ENCODE peak calls at places on chromosomes 1 and 21, in nine cellular contexts. X, S, F, O, R, C, J, W and Y are unnamed samples.

GRCh38 chr1:200473698-200474371 is 64.0 kb upstream of the ZNF281 start:
- DNase-seq in J (peak), F (no peak), X (no peak), R (peak), S (no peak), O (no peak), C (no peak), W (peak), Y (no peak)

GRCh38 chr1:98565951-98566350 is 95.6 kb upstream of the SNX7 start:
- DNase-seq in S (no peak), F (no peak), C (no peak), O (no peak), X (no peak), W (no peak), J (no peak), R (no peak), Y (no peak)

GRCh38 chr1:167687919-167688519 is 33.8 kb upstream of the MPZL1 start:
- DNase-seq in X (peak), O (peak), F (no peak), C (peak), W (peak), J (peak), S (peak), R (peak), Y (peak)

GRCh38 chr21:45351061-45351460 is 53.9 kb upstream of the COL18A1 start:
- DNase-seq in R (no peak), J (no peak), C (no peak), O (no peak), S (no peak), W (no peak), F (no peak), X (no peak), Y (no peak)

GRCh38 chr1:68331117-68331865 is 99.0 kb upstream of the WLS start:
- DNase-seq in S (no peak), O (no peak), F (no peak), C (no peak), X (no peak), W (peak), J (peak), R (peak), Y (peak)

GRCh38 chr21:41752231-41752681 is 14.6 kb downstream of the RIPK4 start:
- DNase-seq in X (no peak), J (peak), W (peak), R (peak), O (no peak), F (no peak), C (no peak), S (no peak), Y (no peak)

GRCh38 chr1:64038119-64038518 is 165.3 kb upstream of the UBE2U start:
- DNase-seq in O (no peak), X (no peak), W (peak), R (peak), C (no peak), J (no peak), F (no peak), S (no peak), Y (no peak)

GRCh38 chr1:19644761-19645543 is 841 bp downstream of the NBL1 start:
- DNase-seq in S (no peak), R (no peak), X (no peak), F (no peak), W (no peak), O (no peak), C (no peak), J (no peak), Y (no peak)

GRCh38 chr21:42315296-42315891 is at the start of gene TFF3:
- DNase-seq in R (no peak), W (no peak), J (no peak), O (no peak), F (peak), C (no peak), X (no peak), S (no peak), Y (no peak)

GRCh38 chr1:46654012-46654411 is 14.2 kb downstream of the ATPAF1 start:
- DNase-seq in C (no peak), R (no peak), W (no peak), S (no peak), F (no peak), O (no peak), J (no peak), X (no peak), Y (no peak)

GRCh38 chr21:29938968-29939858 is 583 bp downstream of the GRIK1 start:
- DNase-seq in F (peak), J (no peak), R (no peak), X (peak), S (no peak), W (no peak), C (no peak), O (no peak), Y (no peak)

GRCh38 chr1:28506907-28507246 is 1.0 kb downstream of the RCC1 start:
- DNase-seq in O (no peak), W (no peak), X (no peak), R (no peak), J (no peak), S (no peak), C (peak), F (no peak), Y (no peak)

GRCh38 chr1:116231752-116232151 is 120.6 kb downstream of the MAB21L3 start:
- DNase-seq in J (no peak), S (no peak), O (no peak), W (no peak), F (no peak), X (no peak), R (no peak), C (peak), Y (no peak)

GRCh38 chr1:205283270-205284147 is 38.0 kb downstream of the NUAK2 start:
- DNase-seq in F (no peak), C (no peak), S (no peak), X (no peak), J (no peak), O (no peak), R (no peak), W (no peak), Y (no peak)

GRCh38 chr1:156795787-156796186 is 20.9 kb downstream of the SH2D2A start:
- DNase-seq in X (no peak), O (no peak), W (peak), R (no peak), C (peak), F (no peak), J (no peak), S (no peak), Y (no peak)

GRCh38 chr1:216566809-216567208 is 143.6 kb upstream of the USH2A start:
- DNase-seq in C (peak), X (no peak), J (peak), F (no peak), R (peak), S (no peak), O (peak), W (peak), Y (no peak)

GRCh38 chr1:186974774-186975181 is 146.0 kb downstream of the PLA2G4A start:
- DNase-seq in F (no peak), X (no peak), S (no peak), O (no peak), R (peak), J (peak), C (no peak), W (peak), Y (peak)

GRCh38 chr1:59139396-59139795 is 157.5 kb upstream of the FGGY start:
- DNase-seq in O (peak), C (peak), F (no peak), J (no peak), W (no peak), S (no peak), X (no peak), R (no peak), Y (no peak)

GRCh38 chr21:25589905-25590304 is 17.4 kb downstream of the MRPL39 start:
- DNase-seq in R (no peak), J (no peak), F (no peak), W (no peak), X (no peak), S (no peak), O (no peak), C (no peak), Y (no peak)

GRCh38 chr1:233364695-233365539 is 37.4 kb downstream of the MAP3K21 start:
- DNase-seq in C (no peak), X (no peak), S (no peak), O (peak), J (peak), R (peak), F (no peak), W (peak), Y (no peak)

GRCh38 chr1:39395357-39395831 is 96.0 kb upstream of the BMP8A start:
- DNase-seq in R (peak), O (peak), S (no peak), X (no peak), J (peak), F (no peak), C (no peak), W (peak), Y (peak)

GRCh38 chr1:155648207-155649147 is 38.5 kb downstream of the MSTO1 start:
- DNase-seq in C (peak), R (peak), F (no peak), J (peak), W (peak), O (peak), X (no peak), S (no peak), Y (peak)

GRCh38 chr1:241531195-241532172 is 694 bp upstream of the KMO start:
- DNase-seq in R (peak), F (no peak), S (no peak), W (peak), J (peak), O (no peak), C (no peak), X (no peak), Y (peak)

GRCh38 chr1:48568501-48568900 is 96.5 kb upstream of the SPATA6 start:
- DNase-seq in F (no peak), J (no peak), S (no peak), W (no peak), O (no peak), X (no peak), R (no peak), C (no peak), Y (no peak)

GRCh38 chr1:112634367-112634766 is 14.7 kb downstream of the CAPZA1 start:
- DNase-seq in R (no peak), C (no peak), F (no peak), W (no peak), O (no peak), S (no peak), X (no peak), J (no peak), Y (no peak)

GRCh38 chr1:234897365-234897699 is 231.3 kb downstream of the TOMM20 start:
- DNase-seq in F (no peak), W (no peak), R (no peak), C (no peak), S (no peak), J (no peak), X (no peak), O (no peak), Y (no peak)

GRCh38 chr1:201718346-201719202 is 110.4 kb upstream of the IPO9 start:
- DNase-seq in S (no peak), R (no peak), X (no peak), C (no peak), J (no peak), W (no peak), F (peak), O (no peak), Y (no peak)
- TF ChIP-seq CTCF in S (no peak), R (no peak), X (no peak), C (no peak), J (no peak), W (no peak), F (no peak), O (no peak), Y (no peak)

DNA sequence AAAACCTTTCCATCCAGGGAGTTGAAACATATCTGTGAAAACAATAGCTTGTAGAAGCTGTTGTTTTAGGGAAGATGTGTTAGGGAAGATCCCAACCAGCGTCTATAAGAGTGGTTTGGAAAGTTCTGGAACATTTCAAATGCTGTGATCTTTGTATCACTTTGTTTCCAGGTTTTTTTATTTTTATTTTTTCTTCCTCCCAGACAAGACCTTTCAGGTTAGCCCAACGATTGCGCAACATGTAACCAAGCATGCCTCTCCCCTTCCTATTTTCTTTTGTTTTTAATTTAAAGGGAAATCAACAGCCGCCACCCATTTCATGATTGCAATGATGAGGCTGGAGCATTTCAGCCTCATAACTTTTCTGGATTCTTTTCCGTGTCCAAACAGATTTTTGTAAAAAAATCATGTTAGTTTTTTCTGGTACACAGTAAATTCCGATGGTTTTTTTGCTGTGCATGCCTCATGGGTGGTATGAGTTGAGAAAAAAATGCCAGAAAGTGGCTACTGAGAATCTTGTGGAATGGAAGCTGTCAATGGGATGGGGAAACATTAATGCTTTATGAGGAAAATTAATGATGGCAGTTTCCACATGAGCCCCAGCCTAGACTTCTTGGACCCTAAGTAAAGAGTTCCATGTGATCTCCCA is 109.3 kb downstream of the RUNX1 start:
- DNase-seq in R (peak), J (no peak), O (peak), S (no peak), C (no peak), W (peak), F (no peak), X (no peak), Y (no peak)
- TF ChIP-seq CTCF in R (no peak), J (no peak), O (no peak), S (no peak), C (no peak), W (no peak), F (no peak), X (no peak), Y (no peak)

GRCh38 chr1:179365342-179366092 is at the start of gene AXDND1:
- DNase-seq in C (peak), X (peak), O (peak), J (peak), S (peak), F (peak), R (peak), W (peak), Y (peak)
- TF ChIP-seq CTCF in C (no peak), X (no peak), O (no peak), J (no peak), S (no peak), F (no peak), R (no peak), W (peak), Y (peak)

DNA sequence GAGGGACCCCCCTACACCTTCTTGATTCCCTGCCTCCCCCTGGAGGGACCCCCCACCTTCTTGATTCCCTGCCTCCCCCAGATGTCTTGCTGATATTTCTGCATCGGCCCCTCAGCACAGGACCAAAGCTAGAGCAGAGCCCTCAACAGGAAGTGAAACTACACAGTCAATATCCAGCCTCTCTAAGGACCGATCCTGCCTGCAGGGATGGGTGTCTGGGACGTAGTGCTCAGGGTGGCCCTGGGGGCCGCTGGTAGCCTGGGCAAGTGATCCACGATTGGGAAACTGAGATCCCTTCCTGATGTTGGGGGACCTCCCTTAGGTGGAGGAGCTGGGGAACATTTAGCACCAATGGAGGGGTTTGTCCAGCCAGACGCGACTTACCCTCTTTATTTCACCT is 3.9 kb upstream of the LEFTY2 start:
- DNase-seq in W (no peak), S (no peak), R (no peak), C (no peak), F (peak), X (no peak), O (no peak), J (no peak), Y (no peak)
- TF ChIP-seq CTCF in W (no peak), S (no peak), R (no peak), C (no peak), F (no peak), X (no peak), O (no peak), J (no peak), Y (no peak)

GRCh38 chr1:160884579-160884978 is 401 bp downstream of the ITLN1 start:
- DNase-seq in F (no peak), R (no peak), W (no peak), O (peak), J (no peak), X (no peak), S (no peak), C (peak), Y (no peak)
- TF ChIP-seq CTCF in F (peak), R (no peak), W (no peak), O (peak), J (no peak), X (no peak), S (no peak), C (no peak), Y (no peak)

GRCh38 chr1:2561446-2561845 is 5.3 kb downstream of the TNFRSF14 start:
- DNase-seq in C (no peak), J (no peak), S (no peak), X (no peak), W (no peak), R (no peak), F (no peak), O (no peak), Y (no peak)

GRCh38 chr1:2560299-2561073 is 4.3 kb downstream of the TNFRSF14 start:
- DNase-seq in W (no peak), S (no peak), O (no peak), X (no peak), J (no peak), C (no peak), F (no peak), R (no peak), Y (no peak)

GRCh38 chr1:2564006-2564814 is 8.0 kb downstream of the TNFRSF14 start:
- DNase-seq in X (no peak), S (no peak), R (no peak), C (no peak), J (no peak), F (no peak), O (no peak), W (no peak), Y (no peak)

GRCh38 chr1:2563205-2563604 is 7.0 kb downstream of the TNFRSF14 start:
- DNase-seq in R (no peak), F (no peak), X (no peak), O (no peak), J (no peak), S (no peak), C (no peak), W (no peak), Y (no peak)

GRCh38 chr1:2561898-2562895 is 6.0 kb downstream of the TNFRSF14 start:
- DNase-seq in J (no peak), O (no peak), W (no peak), S (no peak), C (no peak), F (no peak), R (no peak), X (no peak), Y (no peak)
- TF ChIP-seq CTCF in J (peak), O (peak), W (peak), S (no peak), C (peak), F (peak), R (peak), X (no peak), Y (peak)

GRCh38 chr1:219567341-219567947 is 45.5 kb downstream of the ZC3H11B start:
- DNase-seq in W (peak), F (no peak), R (peak), O (peak), J (no peak), X (no peak), C (no peak), S (no peak), Y (no peak)
- TF ChIP-seq CTCF in W (peak), F (no peak), R (peak), O (peak), J (peak), X (peak), C (peak), S (peak), Y (peak)

DNA sequence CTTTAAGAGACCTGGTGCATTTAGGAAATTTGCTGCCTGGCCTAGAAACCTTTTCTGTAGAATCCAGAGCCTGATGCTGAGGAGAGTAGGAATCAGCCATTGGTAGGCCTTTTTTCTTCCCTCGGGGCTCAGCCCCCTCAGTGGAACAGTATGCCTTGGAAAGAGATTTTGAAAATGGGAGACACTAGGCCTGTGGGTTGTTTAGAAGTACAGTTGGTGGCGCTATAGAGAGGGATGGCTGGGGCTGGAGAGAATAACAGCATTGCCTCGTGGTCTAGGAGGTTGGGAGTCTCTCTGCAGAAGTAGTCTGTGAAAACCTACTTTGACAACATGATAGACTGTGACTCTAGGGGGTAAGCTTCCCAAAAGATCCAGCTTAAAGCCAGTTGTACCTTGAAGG is 8.2 kb downstream of the KIF2C start:
- DNase-seq in X (no peak), S (no peak), W (no peak), C (no peak), R (no peak), J (no peak), F (no peak), O (no peak), Y (no peak)
- TF ChIP-seq CTCF in X (no peak), S (no peak), W (no peak), C (no peak), R (no peak), J (no peak), F (no peak), O (no peak), Y (no peak)

DNA sequence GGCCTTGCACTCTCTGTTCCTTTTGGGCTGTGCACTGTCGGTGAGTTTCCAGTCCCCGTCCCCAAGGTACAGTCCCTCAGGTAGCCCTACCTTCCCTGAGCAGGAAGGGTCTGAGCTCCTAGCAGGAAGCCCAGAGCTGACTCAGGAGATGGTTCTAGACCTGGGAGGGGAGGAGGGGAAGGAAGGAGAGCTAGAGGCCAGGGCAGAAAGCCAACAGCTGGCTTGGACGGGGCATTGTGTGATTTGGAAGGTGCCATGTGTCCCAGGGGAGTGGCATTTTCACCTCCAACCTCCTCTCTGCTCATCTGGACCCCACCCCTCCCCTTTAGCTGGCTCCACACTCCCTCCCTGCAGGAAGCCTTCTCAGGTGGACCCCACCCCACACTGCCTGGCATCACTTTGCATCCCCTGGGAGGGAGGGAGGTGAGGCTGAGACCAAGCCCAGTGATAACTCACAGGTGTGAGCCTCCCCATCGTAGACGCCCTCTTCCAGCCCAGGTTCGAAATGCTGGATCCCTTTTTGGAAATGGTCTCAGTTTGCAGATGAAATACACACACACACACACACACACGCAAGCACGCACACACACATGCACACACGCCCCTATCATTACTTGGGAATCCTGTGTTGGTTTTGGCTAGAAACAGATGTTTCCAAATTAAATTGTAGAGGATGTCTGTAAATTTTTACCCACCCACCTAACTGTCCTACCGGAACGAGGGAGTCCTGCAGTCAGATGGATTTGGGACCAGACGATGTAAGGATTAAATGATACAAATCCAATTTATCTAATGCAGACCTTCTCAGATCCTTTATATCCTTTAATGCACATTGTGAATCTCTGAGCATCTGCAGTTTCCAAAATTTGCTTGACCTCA is 19.7 kb upstream of the IFNLR1 start:
- DNase-seq in O (peak), C (no peak), W (no peak), F (no peak), J (no peak), X (no peak), R (no peak), S (no peak), Y (no peak)
- TF ChIP-seq CTCF in O (no peak), C (no peak), W (no peak), F (no peak), J (no peak), X (no peak), R (no peak), S (no peak), Y (no peak)

GRCh38 chr1:228471762-228472398 is 15.3 kb upstream of the RNF187 start:
- DNase-seq in F (no peak), W (peak), S (no peak), C (peak), O (no peak), R (peak), X (no peak), J (no peak), Y (no peak)
- TF ChIP-seq CTCF in F (peak), W (peak), S (no peak), C (peak), O (no peak), R (peak), X (no peak), J (peak), Y (peak)